ENCODE peak calls at places on chromosome 21, in six cellular contexts. One of them, this sample, is unnamed.

GRCh38 chr21:23455676-23456075 is 2151.6 kb downstream of the MRPL39 start:
- DNase-seq in K562: no peak
- DNase-seq in HepG2: no peak
- DNase-seq in A549: no peak
- DNase-seq in H1: no peak
- DNase-seq in WTC11: no peak
- DNase-seq in this sample: no peak

GRCh38 chr21:16942703-16943102 is 570.1 kb upstream of the CXADR start:
- DNase-seq in H1: peak
- DNase-seq in K562: no peak
- DNase-seq in WTC11: peak
- DNase-seq in HepG2: peak
- DNase-seq in A549: no peak
- DNase-seq in this sample: peak

GRCh38 chr21:18218331-18218730 is 26.3 kb upstream of the CHODL start:
- DNase-seq in K562: no peak
- DNase-seq in A549: no peak
- DNase-seq in HepG2: no peak
- DNase-seq in H1: no peak
- DNase-seq in WTC11: no peak
- DNase-seq in this sample: no peak

GRCh38 chr21:35783686-35784085 is 276.6 kb downstream of the SETD4 start:
- DNase-seq in HepG2: no peak
- DNase-seq in K562: no peak
- DNase-seq in A549: no peak
- DNase-seq in WTC11: no peak
- DNase-seq in H1: no peak
- DNase-seq in this sample: no peak

GRCh38 chr21:34839070-34839820 is 170.5 kb downstream of the CLIC6 start:
- DNase-seq in A549: no peak
- DNase-seq in WTC11: no peak
- DNase-seq in H1: no peak
- DNase-seq in K562: no peak
- DNase-seq in HepG2: no peak
- DNase-seq in this sample: no peak

GRCh38 chr21:16870116-16870515 is 642.7 kb upstream of the CXADR start:
- DNase-seq in HepG2: no peak
- DNase-seq in H1: no peak
- DNase-seq in WTC11: no peak
- DNase-seq in K562: no peak
- DNase-seq in A549: no peak
- DNase-seq in this sample: no peak

GRCh38 chr21:34648739-34649297 is 20.0 kb upstream of the CLIC6 start:
- DNase-seq in HepG2: no peak
- DNase-seq in K562: no peak
- DNase-seq in WTC11: no peak
- DNase-seq in H1: no peak
- DNase-seq in A549: no peak
- DNase-seq in this sample: no peak

GRCh38 chr21:34877485-34878128 is 171.5 kb downstream of the RUNX1 start:
- DNase-seq in K562: no peak
- DNase-seq in A549: no peak
- DNase-seq in H1: no peak
- DNase-seq in WTC11: no peak
- DNase-seq in HepG2: no peak
- DNase-seq in this sample: no peak

GRCh38 chr21:30579351-30579750 is 10.8 kb downstream of the KRTAP22-2 start:
- DNase-seq in WTC11: no peak
- DNase-seq in K562: no peak
- DNase-seq in HepG2: no peak
- DNase-seq in A549: no peak
- DNase-seq in H1: no peak
- DNase-seq in this sample: no peak

GRCh38 chr21:31618696-31619430 is 40.6 kb upstream of the SOD1 start:
- DNase-seq in K562: no peak
- DNase-seq in A549: no peak
- DNase-seq in H1: no peak
- DNase-seq in WTC11: no peak
- DNase-seq in HepG2: no peak
- DNase-seq in this sample: no peak

GRCh38 chr21:45179568-45180288 is 105.3 kb downstream of the ADARB1 start:
- DNase-seq in H1: no peak
- DNase-seq in HepG2: no peak
- DNase-seq in K562: no peak
- DNase-seq in WTC11: no peak
- DNase-seq in A549: no peak
- DNase-seq in this sample: no peak

GRCh38 chr21:35779690-35780570 is 280.4 kb downstream of the SETD4 start:
- DNase-seq in HepG2: no peak
- DNase-seq in H1: no peak
- DNase-seq in WTC11: no peak
- DNase-seq in K562: no peak
- DNase-seq in A549: no peak
- DNase-seq in this sample: no peak

GRCh38 chr21:28516996-28517592 is 475.6 kb downstream of the LTN1 start:
- DNase-seq in HepG2: peak
- DNase-seq in WTC11: peak
- DNase-seq in H1: peak
- DNase-seq in A549: peak
- DNase-seq in K562: peak
- DNase-seq in this sample: peak

GRCh38 chr21:45054162-45054926 is 20.0 kb upstream of the ADARB1 start:
- DNase-seq in K562: no peak
- DNase-seq in HepG2: no peak
- DNase-seq in H1: no peak
- DNase-seq in A549: no peak
- DNase-seq in WTC11: no peak
- DNase-seq in this sample: no peak

GRCh38 chr21:39314155-39315027 is 959 bp upstream of the BRWD1 start:
- DNase-seq in HepG2: peak
- DNase-seq in H1: no peak
- DNase-seq in K562: no peak
- DNase-seq in WTC11: peak
- DNase-seq in A549: peak
- DNase-seq in this sample: peak

GRCh38 chr21:15895142-15896106 is 165.6 kb downstream of the USP25 start:
- DNase-seq in A549: no peak
- DNase-seq in K562: no peak
- DNase-seq in HepG2: no peak
- DNase-seq in WTC11: no peak
- DNase-seq in H1: no peak
- DNase-seq in this sample: no peak

GRCh38 chr21:35212393-35213127 is 163.5 kb upstream of the RUNX1 start:
- DNase-seq in HepG2: no peak
- DNase-seq in K562: no peak
- DNase-seq in WTC11: no peak
- DNase-seq in A549: no peak
- DNase-seq in H1: no peak
- DNase-seq in this sample: peak

GRCh38 chr21:15992171-15992570 is 262.4 kb downstream of the USP25 start:
- DNase-seq in A549: no peak
- DNase-seq in H1: no peak
- DNase-seq in HepG2: no peak
- DNase-seq in WTC11: no peak
- DNase-seq in K562: no peak
- DNase-seq in this sample: peak

GRCh38 chr21:38671716-38672115 is 134.0 kb upstream of the ETS2 start:
- DNase-seq in WTC11: no peak
- DNase-seq in HepG2: no peak
- DNase-seq in H1: no peak
- DNase-seq in K562: no peak
- DNase-seq in A549: no peak
- DNase-seq in this sample: no peak

GRCh38 chr21:36422279-36423098 is 37.3 kb downstream of the CHAF1B start:
- DNase-seq in K562: peak
- DNase-seq in HepG2: peak
- DNase-seq in H1: peak
- DNase-seq in A549: peak
- DNase-seq in WTC11: peak
- DNase-seq in this sample: peak

GRCh38 chr21:33968082-33968997 is 52.7 kb upstream of the ATP5PO start:
- DNase-seq in H1: no peak
- DNase-seq in A549: peak
- DNase-seq in WTC11: no peak
- DNase-seq in HepG2: peak
- DNase-seq in K562: peak
- DNase-seq in this sample: peak

GRCh38 chr21:9738527-9738926 is 782.9 kb upstream of the TPTE start:
- DNase-seq in H1: no peak
- DNase-seq in A549: no peak
- DNase-seq in K562: no peak
- DNase-seq in WTC11: no peak
- DNase-seq in HepG2: no peak
- DNase-seq in this sample: no peak

GRCh38 chr21:15839601-15840000 is 109.8 kb downstream of the USP25 start:
- DNase-seq in HepG2: no peak
- DNase-seq in K562: no peak
- DNase-seq in H1: no peak
- DNase-seq in WTC11: no peak
- DNase-seq in A549: no peak
- DNase-seq in this sample: no peak

GRCh38 chr21:29258626-29259335 is 39.9 kb upstream of the BACH1 start:
- DNase-seq in WTC11: no peak
- DNase-seq in HepG2: peak
- DNase-seq in H1: no peak
- DNase-seq in K562: no peak
- DNase-seq in A549: no peak
- DNase-seq in this sample: peak

GRCh38 chr21:31158789-31159581 is 120.7 kb upstream of the KRTAP19-8 start:
- DNase-seq in WTC11: no peak
- DNase-seq in K562: no peak
- DNase-seq in HepG2: no peak
- DNase-seq in H1: no peak
- DNase-seq in A549: no peak
- DNase-seq in this sample: no peak

GRCh38 chr21:28872218-28872617 is 120.5 kb downstream of the LTN1 start:
- DNase-seq in H1: no peak
- DNase-seq in A549: no peak
- DNase-seq in HepG2: no peak
- DNase-seq in K562: no peak
- DNase-seq in WTC11: no peak
- DNase-seq in this sample: no peak

GRCh38 chr21:38590449-38590848 is 92.2 kb upstream of the ERG start:
- DNase-seq in H1: no peak
- DNase-seq in HepG2: no peak
- DNase-seq in K562: no peak
- DNase-seq in A549: no peak
- DNase-seq in WTC11: no peak
- DNase-seq in this sample: no peak

GRCh38 chr21:15781986-15782385 is 52.2 kb downstream of the USP25 start:
- DNase-seq in HepG2: no peak
- DNase-seq in H1: no peak
- DNase-seq in K562: no peak
- DNase-seq in A549: no peak
- DNase-seq in WTC11: no peak
- DNase-seq in this sample: no peak

GRCh38 chr21:14736162-14736561 is 190.0 kb upstream of the SAMSN1 start:
- DNase-seq in WTC11: no peak
- DNase-seq in K562: no peak
- DNase-seq in A549: no peak
- DNase-seq in H1: no peak
- DNase-seq in HepG2: no peak
- DNase-seq in this sample: no peak

GRCh38 chr21:31670065-31670464 is 10.6 kb downstream of the SOD1 start:
- DNase-seq in A549: no peak
- DNase-seq in H1: no peak
- DNase-seq in WTC11: no peak
- DNase-seq in HepG2: no peak
- DNase-seq in K562: no peak
- DNase-seq in this sample: no peak

GRCh38 chr21:35882791-35883240 is 177.5 kb downstream of the SETD4 start:
- DNase-seq in H1: no peak
- DNase-seq in K562: no peak
- DNase-seq in WTC11: no peak
- DNase-seq in A549: no peak
- DNase-seq in HepG2: peak
- DNase-seq in this sample: no peak

GRCh38 chr21:43771698-43772367 is 4.3 kb downstream of the CSTB start:
- DNase-seq in WTC11: no peak
- DNase-seq in A549: no peak
- DNase-seq in H1: no peak
- DNase-seq in K562: no peak
- DNase-seq in HepG2: no peak
- DNase-seq in this sample: peak
- TF ChIP-seq JUN in WTC11: no peak
- TF ChIP-seq JUN in A549: no peak
- TF ChIP-seq JUN in H1: no peak
- TF ChIP-seq JUN in K562: no peak
- TF ChIP-seq JUN in HepG2: no peak
- TF ChIP-seq JUN in this sample: no peak

DNA sequence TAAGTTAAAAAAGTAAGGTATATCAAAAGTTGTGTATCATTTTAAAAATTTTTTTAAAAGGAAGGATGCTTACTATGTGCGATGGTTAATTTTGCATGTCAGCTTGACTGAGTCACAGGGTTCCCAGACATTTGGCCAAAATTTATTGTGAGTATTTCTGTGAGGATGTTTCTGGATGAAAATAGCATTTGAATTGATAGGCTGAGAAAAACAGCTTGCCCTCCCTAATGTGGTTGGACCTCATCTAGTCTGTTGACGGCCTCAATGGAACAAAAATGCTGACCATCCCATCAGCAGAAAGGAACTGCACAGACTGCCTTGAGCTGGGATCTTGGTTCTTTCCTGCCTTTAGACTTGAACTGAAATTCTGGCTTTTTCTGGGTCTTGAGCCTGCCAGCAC is 724.5 kb downstream of the NCAM2 start:
- DNase-seq in A549: no peak
- DNase-seq in HepG2: no peak
- DNase-seq in WTC11: no peak
- DNase-seq in H1: no peak
- DNase-seq in K562: no peak
- DNase-seq in this sample: no peak
- TF ChIP-seq JUN in A549: no peak
- TF ChIP-seq JUN in HepG2: no peak
- TF ChIP-seq JUN in WTC11: no peak
- TF ChIP-seq JUN in H1: no peak
- TF ChIP-seq JUN in K562: no peak
- TF ChIP-seq JUN in this sample: no peak

GRCh38 chr21:37531402-37532042 is 164.9 kb downstream of the DYRK1A start:
- DNase-seq in K562: no peak
- DNase-seq in H1: no peak
- DNase-seq in HepG2: no peak
- DNase-seq in A549: no peak
- DNase-seq in WTC11: no peak
- DNase-seq in this sample: no peak
- TF ChIP-seq JUN in K562: no peak
- TF ChIP-seq JUN in H1: no peak
- TF ChIP-seq JUN in HepG2: no peak
- TF ChIP-seq JUN in A549: no peak
- TF ChIP-seq JUN in WTC11: no peak
- TF ChIP-seq JUN in this sample: no peak

DNA sequence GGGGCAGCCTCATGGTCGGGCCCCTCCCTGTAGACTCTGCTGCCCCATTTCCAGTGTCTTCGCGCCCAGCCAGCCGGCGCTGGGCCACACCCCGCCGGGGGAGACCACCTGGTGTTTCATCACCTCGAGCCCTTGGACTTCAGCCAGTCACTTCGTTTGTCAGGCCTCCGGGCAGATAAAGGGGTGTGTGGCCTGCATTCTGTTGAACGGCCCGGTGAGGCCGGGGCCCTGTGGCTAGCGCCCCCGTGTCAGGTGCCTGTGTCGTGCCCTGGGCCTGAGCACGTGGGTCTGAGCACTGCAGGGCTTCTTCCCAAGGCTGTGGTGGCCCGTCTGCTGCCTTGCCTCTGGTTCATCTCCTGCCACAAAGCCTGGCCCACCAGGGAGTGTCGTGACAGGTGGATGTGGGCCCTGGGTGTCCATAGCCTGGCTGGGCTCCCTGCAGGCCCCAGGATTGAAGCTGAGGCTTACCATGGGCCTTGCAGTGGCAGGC is 65.2 kb upstream of the DIP2A start:
- DNase-seq in HepG2: peak
- DNase-seq in H1: no peak
- DNase-seq in A549: no peak
- DNase-seq in K562: peak
- DNase-seq in WTC11: no peak
- DNase-seq in this sample: no peak
- TF ChIP-seq JUN in HepG2: no peak
- TF ChIP-seq JUN in H1: no peak
- TF ChIP-seq JUN in A549: no peak
- TF ChIP-seq JUN in K562: no peak
- TF ChIP-seq JUN in WTC11: no peak
- TF ChIP-seq JUN in this sample: no peak